ENCODE peak calls at places on chromosomes 6 and 20, in six cellular contexts. K, X, L, C, P and O are unnamed samples.

GRCh38 chr6:154619183-154619582 is 108.7 kb upstream of the CNKSR3 start:
- DNase-seq in K (no peak), P (no peak), L (no peak), C (no peak), X (no peak), O (no peak)

GRCh38 chr6:39495640-39496039 is 173.1 kb upstream of the KCNK16 start:
- DNase-seq in P (no peak), X (no peak), C (peak), L (no peak), K (no peak), O (no peak)

GRCh38 chr6:164477126-164477525 is 832.3 kb downstream of the C6orf118 start:
- DNase-seq in C (no peak), P (no peak), L (no peak), X (no peak), K (no peak), O (no peak)

GRCh38 chr20:9518776-9519175 is 4.4 kb downstream of the LAMP5 start:
- DNase-seq in C (peak), X (no peak), K (no peak), L (no peak), P (no peak), O (no peak)

GRCh38 chr6:106535012-106535411 is 94.3 kb downstream of the RTN4IP1 start:
- DNase-seq in K (no peak), C (no peak), L (no peak), X (no peak), P (no peak), O (no peak)

GRCh38 chr6:88725111-88725711 is 238.2 kb downstream of the RNGTT start:
- DNase-seq in C (peak), X (no peak), P (no peak), K (no peak), L (no peak), O (no peak)

GRCh38 chr20:14928083-14928482 is 590.7 kb upstream of the FLRT3 start:
- DNase-seq in X (peak), K (no peak), C (no peak), L (no peak), P (no peak), O (no peak)

GRCh38 chr20:25065625-25066338 is 7.8 kb upstream of the ACSS1 start:
- DNase-seq in K (peak), P (peak), L (peak), C (peak), X (no peak), O (peak)

GRCh38 chr20:14955396-14955795 is 618.0 kb upstream of the FLRT3 start:
- DNase-seq in C (no peak), K (no peak), P (no peak), L (no peak), X (no peak), O (no peak)

GRCh38 chr6:160927416-160927815 is 64.2 kb upstream of the MAP3K4 start:
- DNase-seq in L (no peak), X (no peak), C (no peak), K (no peak), P (no peak), O (no peak)

GRCh38 chr20:50586531-50587232 is 76.5 kb downstream of the PTPN1 start:
- DNase-seq in K (no peak), X (no peak), L (no peak), C (no peak), P (no peak), O (no peak)

GRCh38 chr6:76861403-76861802 is 601.9 kb downstream of the HTR1B start:
- DNase-seq in L (no peak), K (no peak), C (peak), X (peak), P (no peak), O (peak)

GRCh38 chr6:165767228-165767627 is 104.2 kb upstream of the PDE10A start:
- DNase-seq in X (no peak), L (no peak), C (no peak), P (no peak), K (no peak), O (no peak)

GRCh38 chr20:59832406-59833156 is 100.9 kb downstream of the SYCP2 start:
- DNase-seq in L (no peak), K (no peak), C (no peak), P (no peak), X (no peak), O (no peak)